ENCODE peak calls at places on chromosome 4, in four cellular contexts. Y is thoracic aorta, F is fibroblast of pulmonary artery, O is GM12892. K is an unnamed sample.

GRCh38 chr4:52748432-52748831 is 2.8 kb downstream of the ERVMER34-1 start:
- DNase-seq in Y (no peak), F (no peak), O (no peak), K (no peak)

GRCh38 chr4:27100713-27101112 is 240.1 kb downstream of the STIM2 start:
- DNase-seq in Y (no peak), F (no peak), O (no peak), K (no peak)

GRCh38 chr4:151862766-151863165 is 102.0 kb upstream of the GATB start:
- DNase-seq in Y (no peak), F (no peak), O (no peak), K (no peak)

GRCh38 chr4:124902111-124902510 is 189.6 kb upstream of the ANKRD50 start:
- DNase-seq in Y (no peak), F (no peak), O (no peak), K (no peak)

GRCh38 chr4:14110407-14110806 is 482.9 kb upstream of the BOD1L1 start:
- DNase-seq in Y (no peak), F (peak; percentile 64), O (no peak), K (no peak)

GRCh38 chr4:2796261-2797187 is 3.6 kb downstream of the SH3BP2 start:
- DNase-seq in Y (no peak), F (no peak), O (no peak), K (no peak)

GRCh38 chr4:62644372-62644771 is 1444.2 kb downstream of the ADGRL3 start:
- DNase-seq in Y (no peak), F (peak; percentile 67), O (no peak), K (peak; percentile 64)

GRCh38 chr4:16464651-16465050 is 238.4 kb upstream of the TAPT1 start:
- DNase-seq in Y (no peak), F (peak; percentile 29), O (no peak), K (no peak)

GRCh38 chr4:143626134-143626859 is 74.2 kb downstream of the FREM3 start:
- DNase-seq in Y (peak; percentile 21), F (peak; percentile 88), O (no peak), K (no peak)